ENCODE peak calls at places on chromosomes 12 and 14, in four cellular contexts. Z is K562, A is GM23338, R is HepG2. M is an unnamed sample.

GRCh38 chr12:113070117-113070906 is 13.8 kb downstream of the DTX1 start:
- DNase-seq in Z (no peak), A (no peak), R (no peak), M (no peak)

GRCh38 chr12:105748806-105749600 is 389.8 kb downstream of the NUAK1 start:
- DNase-seq in Z (no peak), A (no peak), R (no peak), M (no peak)

GRCh38 chr12:73935817-73936216 is 601.8 kb upstream of the ATXN7L3B start:
- DNase-seq in Z (no peak), A (peak), R (no peak), M (no peak)

GRCh38 chr14:66359500-66359899 is 126.7 kb upstream of the CCDC196 start:
- DNase-seq in Z (peak), A (peak), R (peak), M (peak)

GRCh38 chr14:31934767-31935266 is 142.3 kb upstream of the ARHGAP5 start:
- DNase-seq in Z (no peak), A (peak), R (peak), M (peak)

GRCh38 chr12:121958521-121959240 is 40.3 kb downstream of the CFAP251 start:
- DNase-seq in Z (no peak), A (peak), R (no peak), M (no peak)

GRCh38 chr12:108757842-108758241 is 26.5 kb upstream of the CORO1C start:
- DNase-seq in Z (no peak), A (no peak), R (no peak), M (no peak)

GRCh38 chr14:72443256-72443655 is 450.6 kb downstream of the DPF3 start:
- DNase-seq in Z (no peak), A (no peak), R (no peak), M (no peak)

GRCh38 chr12:108618079-108618952 is 15.4 kb downstream of the SELPLG start:
- DNase-seq in Z (peak), A (peak), R (peak), M (peak)

GRCh38 chr14:72810201-72810600 is 83.7 kb downstream of the DPF3 start:
- DNase-seq in Z (no peak), A (no peak), R (no peak), M (no peak)

GRCh38 chr14:95046711-95047681 is 110.3 kb downstream of the DICER1 start:
- DNase-seq in Z (no peak), A (no peak), R (no peak), M (no peak)

GRCh38 chr12:112179936-112180335 is 54.6 kb downstream of the TRAFD1 start:
- DNase-seq in Z (no peak), A (no peak), R (no peak), M (no peak)

GRCh38 chr14:94942601-94943000 is 172.7 kb upstream of the GSC start:
- DNase-seq in Z (no peak), A (no peak), R (no peak), M (no peak)

GRCh38 chr12:114834621-114835020 is 150.6 kb upstream of the TBX3 start:
- DNase-seq in Z (no peak), A (no peak), R (no peak), M (no peak)

GRCh38 chr12:24911284-24911791 is 37.6 kb downstream of the BCAT1 start:
- DNase-seq in Z (no peak), A (no peak), R (peak), M (peak)

GRCh38 chr14:88030079-88030478 is 25.1 kb downstream of the GPR65 start:
- DNase-seq in Z (no peak), A (no peak), R (no peak), M (no peak)

GRCh38 chr14:103091041-103091882 is 3.3 kb upstream of the EXOC3L4 start:
- DNase-seq in Z (peak), A (peak), R (no peak), M (no peak)

GRCh38 chr12:108346022-108346633 is 7.0 kb upstream of the CMKLR1 start:
- DNase-seq in Z (no peak), A (peak), R (no peak), M (no peak)

GRCh38 chr12:42756841-42757661 is 167.5 kb upstream of the PRICKLE1 start:
- DNase-seq in Z (no peak), A (peak), R (no peak), M (peak)

GRCh38 chr14:80926706-80927384 is 14.7 kb downstream of the CEP128 start:
- DNase-seq in Z (no peak), A (no peak), R (no peak), M (no peak)

GRCh38 chr14:98994571-98994970 is 277.4 kb downstream of the BCL11B start:
- DNase-seq in Z (no peak), A (no peak), R (no peak), M (no peak)

GRCh38 chr12:3543826-3544225 is 52.8 kb downstream of the PRMT8 start:
- DNase-seq in Z (no peak), A (no peak), R (no peak), M (no peak)
- TF ChIP-seq JUNB in Z (no peak), A (no peak), R (no peak), M (no peak)

GRCh38 chr14:92565718-92566115 is 52.1 kb downstream of the RIN3 start:
- DNase-seq in Z (no peak), A (no peak), R (no peak), M (no peak)

GRCh38 chr14:92564361-92565039 is 50.9 kb downstream of the RIN3 start:
- DNase-seq in Z (no peak), A (no peak), R (no peak), M (no peak)

GRCh38 chr14:92561906-92562489 is 48.4 kb downstream of the RIN3 start:
- DNase-seq in Z (no peak), A (no peak), R (no peak), M (no peak)

GRCh38 chr14:92565040-92565717 is 51.6 kb downstream of the RIN3 start:
- DNase-seq in Z (no peak), A (no peak), R (no peak), M (peak)

DNA sequence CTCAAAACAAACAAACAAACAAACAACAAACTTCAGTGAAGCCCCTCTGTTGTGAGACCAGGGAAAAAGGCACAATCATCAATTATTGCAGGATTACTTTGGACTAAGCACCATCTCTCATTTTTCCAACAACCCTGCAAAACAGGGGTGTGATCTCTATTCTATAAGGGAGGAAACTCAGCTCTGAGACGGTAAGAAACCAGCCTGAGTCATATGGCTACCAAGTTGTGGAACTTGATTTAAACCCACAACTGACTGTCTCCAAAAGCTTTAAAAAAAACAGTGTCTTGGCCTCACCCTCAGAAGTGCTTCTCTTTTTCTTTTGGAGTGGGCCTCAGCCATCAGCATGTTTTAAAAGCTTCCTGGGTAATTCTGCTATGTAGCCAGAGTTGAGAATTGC is 49.8 kb downstream of the RIN3 start:
- DNase-seq in Z (no peak), A (no peak), R (no peak), M (no peak)
- TF ChIP-seq JUNB in Z (no peak), A (no peak), R (no peak), M (no peak)

DNA sequence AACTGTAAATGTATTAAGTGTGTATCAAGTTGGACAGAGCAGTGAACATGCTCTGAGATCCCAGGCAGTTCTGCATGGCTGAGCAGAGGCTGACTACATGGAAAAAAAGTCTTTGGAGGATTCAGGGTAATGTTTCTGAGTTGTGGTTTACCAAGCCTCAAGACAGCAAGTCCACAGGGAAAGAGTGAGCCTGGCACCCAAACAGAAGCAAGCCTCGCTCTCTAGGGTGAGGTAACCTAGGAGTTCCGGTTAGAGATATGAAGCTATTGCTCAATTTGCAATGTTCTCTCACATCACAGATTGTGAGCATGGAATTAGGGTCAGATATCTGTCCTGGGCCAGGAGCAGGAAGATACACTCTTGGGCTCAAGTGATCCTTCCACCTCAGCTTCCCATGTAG is 158.6 kb downstream of the MON2 start:
- DNase-seq in Z (no peak), A (no peak), R (peak), M (no peak)
- TF ChIP-seq JUNB in Z (no peak), A (no peak), R (no peak), M (no peak)

GRCh38 chr12:99620159-99620479 is 27.4 kb upstream of the GARIN6 start:
- DNase-seq in Z (no peak), A (no peak), R (no peak), M (no peak)

GRCh38 chr12:99618657-99619056 is 28.9 kb upstream of the GARIN6 start:
- DNase-seq in Z (no peak), A (no peak), R (no peak), M (no peak)

GRCh38 chr12:99619389-99620158 is 28.0 kb upstream of the GARIN6 start:
- DNase-seq in Z (peak), A (peak), R (peak), M (peak)
- TF ChIP-seq JUNB in Z (no peak), A (no peak), R (no peak), M (no peak)

DNA sequence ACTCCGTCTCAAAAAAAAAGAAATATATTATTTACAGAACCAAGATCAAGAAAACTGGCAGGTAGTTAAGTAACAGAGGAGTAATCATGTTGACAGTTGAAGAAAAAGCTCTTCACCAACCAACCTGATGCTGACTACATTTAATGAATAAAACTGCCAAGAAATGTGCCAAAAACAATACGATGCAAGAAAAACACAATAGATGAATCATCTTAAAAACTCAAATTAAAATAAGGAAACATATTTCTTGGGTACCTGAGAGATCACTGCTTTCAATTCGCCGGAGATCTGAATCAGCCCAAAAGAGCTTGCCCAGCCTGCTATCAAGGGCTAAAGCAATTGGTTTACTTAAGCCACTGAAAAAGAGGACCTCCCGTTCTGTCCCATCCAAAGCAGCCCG is 76.4 kb downstream of the BCL2L14 start:
- DNase-seq in Z (no peak), A (no peak), R (no peak), M (no peak)
- TF ChIP-seq JUNB in Z (no peak), A (no peak), R (no peak), M (no peak)